ENCODE peak calls at places on chromosomes 16 and 17, in seven cellular contexts. A, J, I, V, Z, G and S are unnamed samples.

GRCh38 chr16:51982715-51983680 is 563.9 kb downstream of the TOX3 start:
- DNase-seq in J (no peak), I (no peak), Z (peak; percentile 81), A (no peak), V (peak; percentile 71), G (no peak), S (no peak)

GRCh38 chr16:57379579-57379978 is 7.3 kb downstream of the CX3CL1 start:
- DNase-seq in A (no peak), I (no peak), V (no peak), G (no peak), Z (peak; percentile 35), J (no peak), S (no peak)

GRCh38 chr17:61366715-61367413 is 32.8 kb upstream of the TBX2 start:
- DNase-seq in J (no peak), A (no peak), I (no peak), V (no peak), Z (no peak), G (no peak), S (no peak)

GRCh38 chr17:28657756-28658155 is 4.0 kb downstream of the SDF2 start:
- DNase-seq in G (no peak), Z (peak; percentile 52), A (no peak), J (no peak), I (no peak), V (no peak), S (no peak)

GRCh38 chr17:56937688-56938087 is 23.2 kb downstream of the COIL start:
- DNase-seq in V (no peak), I (no peak), J (no peak), A (no peak), Z (no peak), G (no peak), S (no peak)

GRCh38 chr16:82045471-82046178 is 10.6 kb downstream of the HSD17B2 start:
- DNase-seq in Z (no peak), I (no peak), G (no peak), J (no peak), A (no peak), V (no peak), S (no peak)

GRCh38 chr17:77849203-77849602 is 109.3 kb upstream of the TNRC6C start:
- DNase-seq in I (no peak), Z (no peak), V (no peak), G (no peak), A (no peak), J (no peak), S (no peak)

GRCh38 chr16:46673320-46674013 is 15.5 kb downstream of the VPS35 start:
- DNase-seq in A (no peak), Z (peak; percentile 77), J (no peak), G (no peak), V (peak; percentile 56), I (no peak), S (no peak)

GRCh38 chr16:86971251-86971650 is 345.9 kb downstream of the C16orf95 start:
- DNase-seq in Z (no peak), I (no peak), J (no peak), V (peak; percentile 25), G (no peak), A (no peak), S (no peak)

GRCh38 chr16:20387978-20388377 is 16.6 kb downstream of the PDILT start:
- DNase-seq in A (no peak), I (no peak), G (no peak), V (no peak), J (no peak), Z (no peak), S (no peak)

GRCh38 chr16:87581867-87582220 is 20.5 kb upstream of the JPH3 start:
- DNase-seq in Z (peak; percentile 65), G (peak; percentile 77), V (peak; percentile 98), A (peak; percentile 92), I (peak; percentile 78), J (peak; percentile 37), S (no peak)

GRCh38 chr16:2009791-2010510 is at the start of gene ZNF598:
- DNase-seq in Z (peak; percentile 89), V (peak; percentile 87), J (peak; percentile 90), A (peak; percentile 73), G (peak; percentile 65), I (no peak), S (no peak)

GRCh38 chr17:2266045-2266864 is 37.3 kb downstream of the SMG6 start:
- DNase-seq in G (no peak), J (no peak), Z (no peak), V (no peak), I (no peak), A (no peak), S (no peak)

GRCh38 chr17:51764387-51764971 is 394.0 kb downstream of the CA10 start:
- DNase-seq in J (peak; percentile 30), I (peak; percentile 1), A (peak; percentile 59), V (peak; percentile 69), G (no peak), Z (peak; percentile 78), S (no peak)

GRCh38 chr17:81044764-81045589 is 10.0 kb downstream of the BAIAP2 start:
- DNase-seq in Z (no peak), V (peak; percentile 72), J (peak; percentile 85), I (no peak), G (peak; percentile 71), A (peak; percentile 94), S (no peak)

GRCh38 chr16:27718767-27719445 is 169.0 kb downstream of the KATNIP start:
- DNase-seq in V (no peak), A (no peak), J (no peak), I (no peak), G (peak; percentile 52), Z (no peak), S (no peak)

GRCh38 chr16:70429888-70430666 is 8.8 kb downstream of the ST3GAL2 start:
- DNase-seq in A (no peak), J (no peak), Z (no peak), I (no peak), G (no peak), V (no peak), S (no peak)
- H3K4me3 ChIP-seq in A (no peak overlapping the region), J (no peak overlapping the region), Z (no peak overlapping the region), I (no peak overlapping the region), G (no peak overlapping the region), V (no peak overlapping the region), S (no peak overlapping the region)

GRCh38 chr17:48011405-48012150 is 26.0 kb downstream of the COPZ2 start:
- DNase-seq in A (no peak), G (no peak), J (no peak), I (no peak), V (peak; percentile 68), Z (peak; percentile 41), S (no peak)
- TF ChIP-seq CTCF in A (peak; percentile 26), G (no peak), J (peak; percentile 8), I (peak; percentile 74), V (peak; percentile 76), Z (peak; percentile 77), S (no peak)

GRCh38 chr17:6453279-6454024 is 9.2 kb downstream of the PIMREG start:
- DNase-seq in Z (no peak), J (no peak), I (no peak), A (no peak), G (no peak), V (no peak), S (no peak)

GRCh38 chr17:6454495-6455320 is 10.5 kb downstream of the PIMREG start:
- DNase-seq in I (no peak), J (no peak), G (no peak), A (no peak), V (no peak), Z (no peak), S (no peak)

GRCh38 chr17:6456914-6457687 is 12.8 kb downstream of the PIMREG start:
- DNase-seq in Z (peak; percentile 48), V (peak; percentile 57), I (no peak), G (no peak), J (peak; percentile 65), A (no peak), S (no peak)

GRCh38 chr17:6456321-6456720 is 12.1 kb downstream of the PIMREG start:
- DNase-seq in Z (no peak), G (no peak), I (no peak), J (peak; percentile 59), A (no peak), V (no peak), S (no peak)

DNA sequence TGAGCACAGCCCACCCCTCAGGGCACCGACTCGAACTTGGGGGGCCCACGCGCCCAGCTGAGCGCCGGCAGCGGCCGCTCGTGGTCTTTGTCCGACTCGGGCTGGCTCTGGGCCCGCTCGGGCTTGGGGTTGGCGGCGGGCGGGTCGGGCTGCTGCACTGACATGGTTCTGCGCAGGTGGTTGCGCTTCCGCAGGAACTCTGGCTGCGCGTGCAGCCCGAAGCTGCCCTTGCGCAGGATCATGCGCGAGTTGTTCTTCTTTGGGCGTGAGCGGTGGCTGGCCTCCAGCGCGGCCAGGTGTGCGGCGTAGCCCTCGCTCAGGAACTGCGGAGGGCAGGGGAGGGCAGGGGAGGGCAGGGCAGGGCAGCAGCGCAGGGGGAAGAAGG is 11.1 kb downstream of the PIMREG start:
- DNase-seq in A (no peak), V (no peak), Z (peak; percentile 30), J (peak; percentile 82), G (no peak), I (no peak), S (no peak)
- H3K4me3 ChIP-seq in A (peak overlapping the region; percentile 7), V (no peak overlapping the region), Z (no peak overlapping the region), J (no peak overlapping the region), G (no peak overlapping the region), I (peak overlapping the region; percentile 1), S (peak overlapping the region; percentile 10)

DNA sequence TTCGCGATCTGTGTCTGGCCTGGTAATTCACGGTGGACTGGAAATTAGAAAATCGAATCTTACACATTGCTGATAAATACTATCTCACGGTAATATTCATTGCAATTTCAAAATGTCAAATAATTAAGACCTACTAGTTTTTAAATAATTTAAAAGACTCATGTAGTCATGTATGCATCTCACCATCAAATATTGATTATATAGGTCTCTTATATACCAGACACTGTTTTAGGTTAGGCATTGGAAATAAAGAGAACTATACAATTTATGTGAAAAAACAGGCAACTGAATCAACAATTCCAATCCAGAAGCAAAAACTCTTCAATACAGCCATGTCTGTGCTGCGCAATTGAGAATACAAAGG is 7.5 kb upstream of the PIRT start:
- DNase-seq in I (no peak), V (no peak), A (no peak), Z (no peak), G (no peak), J (no peak), S (no peak)
- TF ChIP-seq CTCF in I (no peak), V (no peak), A (peak; percentile 18), Z (no peak), G (no peak), J (no peak), S (no peak)

GRCh38 chr17:4313482-4314114 is 49.8 kb upstream of the ANKFY1 start:
- DNase-seq in G (no peak), I (no peak), V (no peak), A (no peak), Z (no peak), J (no peak), S (no peak)
- H3K4me3 ChIP-seq in G (no peak overlapping the region), I (no peak overlapping the region), V (no peak overlapping the region), A (no peak overlapping the region), Z (no peak overlapping the region), J (no peak overlapping the region), S (no peak overlapping the region)

DNA sequence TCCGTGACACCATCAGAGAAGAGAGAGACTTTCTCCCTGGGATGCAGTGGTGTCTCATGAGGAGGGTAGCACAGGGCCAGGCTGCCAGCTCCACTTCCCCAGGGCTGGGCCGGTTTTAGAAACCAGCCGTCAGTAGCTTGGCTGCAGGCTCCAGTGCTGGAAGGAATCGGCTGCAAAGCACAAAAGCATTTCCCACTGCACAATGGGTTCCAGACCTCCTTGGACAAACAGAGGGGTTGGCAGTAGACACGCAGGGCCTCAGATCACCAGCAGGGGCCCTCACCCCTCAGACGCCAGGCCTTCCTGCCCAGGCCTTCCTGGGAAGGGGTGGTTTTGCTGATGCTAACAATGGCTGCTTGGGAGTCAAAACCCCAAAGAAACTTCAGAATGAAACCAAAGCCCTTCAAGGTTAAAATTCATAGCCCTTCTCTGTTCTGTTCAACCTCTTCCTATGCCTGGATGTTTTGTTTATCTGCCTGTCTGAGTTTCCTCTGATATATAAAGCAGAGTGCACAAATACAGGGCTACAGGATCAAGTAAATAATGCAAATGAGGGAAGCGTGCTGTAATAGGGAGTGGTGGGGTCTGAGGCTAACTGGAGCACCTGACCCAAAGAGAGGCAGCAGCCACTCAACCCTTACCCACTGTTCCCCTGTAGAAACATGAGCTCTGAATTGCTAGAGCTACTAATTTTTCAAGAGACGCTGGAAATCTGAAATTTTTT is 26.2 kb downstream of the TEKT5 start:
- DNase-seq in Z (peak; percentile 18), V (peak; percentile 11), A (no peak), G (no peak), I (no peak), J (no peak), S (no peak)
- TF ChIP-seq CTCF in Z (peak; percentile 49), V (peak; percentile 55), A (peak; percentile 52), G (no peak), I (peak; percentile 68), J (peak; percentile 23), S (no peak)